ENCODE peak calls at places on chromosomes 6 and 20, in six cellular contexts. One of them, this sample, is unnamed.

GRCh38 chr6:167495506-167496391 is 170.9 kb downstream of the TTLL2 start:
- DNase-seq in neural crest cell: no peak
- DNase-seq in left lung: no peak
- DNase-seq in SK-N-SH: peak
- DNase-seq in adrenal gland: no peak
- DNase-seq in AG04450: no peak
- DNase-seq in this sample: no peak

GRCh38 chr20:45066372-45066771 is 34.6 kb downstream of the KCNS1 start:
- DNase-seq in neural crest cell: no peak
- DNase-seq in SK-N-SH: no peak
- DNase-seq in left lung: no peak
- DNase-seq in adrenal gland: no peak
- DNase-seq in AG04450: no peak
- DNase-seq in this sample: no peak

GRCh38 chr6:111843347-111844147 is 29.7 kb downstream of the FYN start:
- DNase-seq in left lung: no peak
- DNase-seq in AG04450: no peak
- DNase-seq in neural crest cell: no peak
- DNase-seq in SK-N-SH: no peak
- DNase-seq in adrenal gland: no peak
- DNase-seq in this sample: no peak

GRCh38 chr6:32444433-32444832 is 4.7 kb downstream of the HLA-DRA start:
- DNase-seq in AG04450: no peak
- DNase-seq in neural crest cell: no peak
- DNase-seq in SK-N-SH: no peak
- DNase-seq in left lung: no peak
- DNase-seq in adrenal gland: no peak
- DNase-seq in this sample: no peak

GRCh38 chr6:8075704-8076103 is 11.5 kb upstream of the BLOC1S5 start:
- DNase-seq in left lung: no peak
- DNase-seq in adrenal gland: no peak
- DNase-seq in SK-N-SH: no peak
- DNase-seq in AG04450: no peak
- DNase-seq in neural crest cell: no peak
- DNase-seq in this sample: no peak

GRCh38 chr6:156659317-156660198 is 117.6 kb upstream of the ARID1B start:
- DNase-seq in SK-N-SH: no peak
- DNase-seq in adrenal gland: no peak
- DNase-seq in neural crest cell: no peak
- DNase-seq in AG04450: no peak
- DNase-seq in left lung: no peak
- DNase-seq in this sample: no peak

GRCh38 chr20:32562495-32562911 is 22.6 kb downstream of the NOL4L start:
- DNase-seq in SK-N-SH: peak
- DNase-seq in AG04450: no peak
- DNase-seq in neural crest cell: no peak
- DNase-seq in left lung: peak
- DNase-seq in adrenal gland: peak
- DNase-seq in this sample: no peak

GRCh38 chr20:38083338-38084048 is 49.9 kb downstream of the RPRD1B start:
- DNase-seq in AG04450: no peak
- DNase-seq in SK-N-SH: no peak
- DNase-seq in neural crest cell: no peak
- DNase-seq in left lung: no peak
- DNase-seq in adrenal gland: no peak
- DNase-seq in this sample: no peak

GRCh38 chr6:147970970-147971369 is 371.7 kb upstream of the SASH1 start:
- DNase-seq in AG04450: no peak
- DNase-seq in SK-N-SH: no peak
- DNase-seq in adrenal gland: no peak
- DNase-seq in neural crest cell: no peak
- DNase-seq in left lung: no peak
- DNase-seq in this sample: no peak

GRCh38 chr20:16518068-16518783 is 55.0 kb downstream of the KIF16B start:
- DNase-seq in neural crest cell: peak
- DNase-seq in adrenal gland: peak
- DNase-seq in SK-N-SH: peak
- DNase-seq in AG04450: peak
- DNase-seq in left lung: no peak
- DNase-seq in this sample: peak

GRCh38 chr20:63215101-63216040 is 560 bp downstream of the YTHDF1 start:
- DNase-seq in left lung: peak
- DNase-seq in neural crest cell: peak
- DNase-seq in adrenal gland: no peak
- DNase-seq in AG04450: no peak
- DNase-seq in SK-N-SH: peak
- DNase-seq in this sample: peak

GRCh38 chr6:160042788-160043301 is 74.0 kb downstream of the IGF2R start:
- DNase-seq in SK-N-SH: no peak
- DNase-seq in adrenal gland: peak
- DNase-seq in left lung: no peak
- DNase-seq in AG04450: no peak
- DNase-seq in neural crest cell: no peak
- DNase-seq in this sample: no peak

GRCh38 chr6:121791396-121792315 is 356.2 kb downstream of the GJA1 start:
- DNase-seq in AG04450: no peak
- DNase-seq in adrenal gland: no peak
- DNase-seq in left lung: no peak
- DNase-seq in neural crest cell: no peak
- DNase-seq in SK-N-SH: no peak
- DNase-seq in this sample: no peak

GRCh38 chr20:47358672-47359532 is 2.4 kb upstream of the ZMYND8 start:
- DNase-seq in AG04450: no peak
- DNase-seq in neural crest cell: no peak
- DNase-seq in SK-N-SH: peak
- DNase-seq in adrenal gland: peak
- DNase-seq in left lung: peak
- DNase-seq in this sample: no peak

GRCh38 chr6:26555505-26556262 is 17.5 kb downstream of the HMGN4 start:
- DNase-seq in adrenal gland: no peak
- DNase-seq in neural crest cell: no peak
- DNase-seq in AG04450: no peak
- DNase-seq in left lung: no peak
- DNase-seq in SK-N-SH: no peak
- DNase-seq in this sample: no peak

GRCh38 chr20:20497242-20497985 is 129.5 kb downstream of the INSM1 start:
- DNase-seq in AG04450: no peak
- DNase-seq in left lung: no peak
- DNase-seq in adrenal gland: no peak
- DNase-seq in neural crest cell: no peak
- DNase-seq in SK-N-SH: no peak
- DNase-seq in this sample: no peak

GRCh38 chr6:126118058-126118759 is 131.9 kb downstream of the TRMT11 start:
- DNase-seq in SK-N-SH: no peak
- DNase-seq in left lung: no peak
- DNase-seq in AG04450: no peak
- DNase-seq in adrenal gland: no peak
- DNase-seq in neural crest cell: no peak
- DNase-seq in this sample: no peak

GRCh38 chr6:157548635-157549467 is 167.9 kb downstream of the ZDHHC14 start:
- DNase-seq in neural crest cell: no peak
- DNase-seq in left lung: no peak
- DNase-seq in adrenal gland: peak
- DNase-seq in AG04450: no peak
- DNase-seq in SK-N-SH: no peak
- DNase-seq in this sample: no peak

GRCh38 chr6:166567107-166567506 is 19.4 kb downstream of the RAMACL start:
- DNase-seq in left lung: no peak
- DNase-seq in AG04450: peak
- DNase-seq in neural crest cell: no peak
- DNase-seq in adrenal gland: no peak
- DNase-seq in SK-N-SH: no peak
- DNase-seq in this sample: no peak

GRCh38 chr6:39053016-39053595 is 4.5 kb downstream of the GLP1R start:
- DNase-seq in AG04450: no peak
- DNase-seq in adrenal gland: no peak
- DNase-seq in neural crest cell: no peak
- DNase-seq in SK-N-SH: no peak
- DNase-seq in left lung: no peak
- DNase-seq in this sample: no peak

GRCh38 chr6:150118642-150119041 is 24.2 kb upstream of the PPP1R14C start:
- DNase-seq in AG04450: no peak
- DNase-seq in SK-N-SH: no peak
- DNase-seq in left lung: no peak
- DNase-seq in adrenal gland: no peak
- DNase-seq in neural crest cell: no peak
- DNase-seq in this sample: no peak

GRCh38 chr6:3335169-3335568 is 76.4 kb downstream of the PSMG4 start:
- DNase-seq in AG04450: no peak
- DNase-seq in adrenal gland: no peak
- DNase-seq in neural crest cell: no peak
- DNase-seq in SK-N-SH: no peak
- DNase-seq in left lung: no peak
- DNase-seq in this sample: no peak

GRCh38 chr6:10521104-10521808 is at the start of gene GCNT2:
- DNase-seq in adrenal gland: no peak
- DNase-seq in left lung: no peak
- DNase-seq in SK-N-SH: no peak
- DNase-seq in AG04450: no peak
- DNase-seq in neural crest cell: no peak
- DNase-seq in this sample: no peak

GRCh38 chr20:18224968-18225568 is 63.3 kb upstream of the ZNF133 start:
- DNase-seq in AG04450: peak
- DNase-seq in adrenal gland: peak
- DNase-seq in SK-N-SH: peak
- DNase-seq in neural crest cell: peak
- DNase-seq in left lung: no peak
- DNase-seq in this sample: peak

GRCh38 chr6:138517635-138518034 is 18.3 kb upstream of the NHSL1 start:
- DNase-seq in adrenal gland: peak
- DNase-seq in neural crest cell: no peak
- DNase-seq in SK-N-SH: peak
- DNase-seq in left lung: no peak
- DNase-seq in AG04450: no peak
- DNase-seq in this sample: peak

GRCh38 chr20:8749986-8750385 is 318.9 kb upstream of the PLCB4 start:
- DNase-seq in adrenal gland: no peak
- DNase-seq in AG04450: no peak
- DNase-seq in neural crest cell: no peak
- DNase-seq in left lung: no peak
- DNase-seq in SK-N-SH: no peak
- DNase-seq in this sample: no peak

GRCh38 chr20:6492396-6493055 is 275.0 kb upstream of the BMP2 start:
- DNase-seq in adrenal gland: no peak
- DNase-seq in left lung: no peak
- DNase-seq in AG04450: no peak
- DNase-seq in neural crest cell: peak
- DNase-seq in SK-N-SH: no peak
- DNase-seq in this sample: no peak

GRCh38 chr6:15595461-15596173 is 67.2 kb downstream of the DTNBP1 start:
- DNase-seq in left lung: no peak
- DNase-seq in adrenal gland: no peak
- DNase-seq in neural crest cell: no peak
- DNase-seq in AG04450: no peak
- DNase-seq in SK-N-SH: no peak
- DNase-seq in this sample: no peak

GRCh38 chr20:50152394-50153152 is 950 bp downstream of the PEDS1 start:
- DNase-seq in adrenal gland: no peak
- DNase-seq in left lung: no peak
- DNase-seq in SK-N-SH: no peak
- DNase-seq in AG04450: no peak
- DNase-seq in neural crest cell: no peak
- DNase-seq in this sample: no peak
- TF ChIP-seq CTCF in adrenal gland: no peak
- TF ChIP-seq CTCF in left lung: no peak
- TF ChIP-seq CTCF in SK-N-SH: peak
- TF ChIP-seq CTCF in AG04450: no peak
- TF ChIP-seq CTCF in neural crest cell: no peak
- TF ChIP-seq CTCF in this sample: no peak

DNA sequence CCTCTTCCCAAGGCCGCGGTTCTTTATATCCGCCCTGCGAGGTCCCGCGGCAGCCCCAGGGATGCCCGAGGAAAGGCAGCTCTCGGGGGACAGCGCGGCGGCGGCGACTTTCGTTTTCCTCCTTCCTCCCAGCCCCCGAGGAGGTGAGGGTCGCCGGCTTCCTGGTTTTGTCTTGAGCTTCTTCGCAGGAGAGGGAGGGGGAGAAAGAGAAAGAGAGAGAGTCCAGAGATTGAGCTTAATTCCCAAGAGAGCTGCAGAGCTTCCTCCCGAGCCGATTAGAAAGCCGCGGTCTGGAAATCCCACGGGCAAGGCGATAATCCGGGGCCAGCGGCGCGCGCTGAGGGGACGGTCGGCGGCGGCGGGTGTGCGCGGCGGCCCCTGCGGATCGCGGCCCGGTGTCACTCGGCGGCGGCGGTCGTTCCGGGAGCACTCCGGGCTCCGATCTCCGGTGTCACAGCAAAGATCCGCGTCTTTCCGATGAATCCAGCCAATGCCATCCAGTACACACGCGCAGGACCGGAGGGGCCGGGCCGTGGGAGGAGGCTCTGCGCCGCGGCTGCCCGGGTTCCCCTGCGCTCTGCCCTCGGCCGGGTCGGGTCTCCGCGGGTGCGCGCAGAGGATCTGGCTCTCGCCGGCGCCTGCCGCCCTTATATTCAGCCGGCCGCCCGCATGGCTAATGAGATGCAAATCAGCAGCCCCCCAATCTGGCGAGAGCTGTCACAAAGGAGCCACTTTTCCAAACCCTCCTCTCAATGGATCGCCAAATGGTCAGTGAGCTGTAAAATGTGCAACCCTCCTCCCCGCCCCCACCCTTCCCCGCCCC is at the start of gene DLL1:
- DNase-seq in left lung: peak
- DNase-seq in neural crest cell: peak
- DNase-seq in AG04450: no peak
- DNase-seq in SK-N-SH: peak
- DNase-seq in adrenal gland: peak
- DNase-seq in this sample: peak
- TF ChIP-seq CTCF in left lung: no peak
- TF ChIP-seq CTCF in neural crest cell: no peak
- TF ChIP-seq CTCF in AG04450: no peak
- TF ChIP-seq CTCF in SK-N-SH: no peak
- TF ChIP-seq CTCF in adrenal gland: no peak
- TF ChIP-seq CTCF in this sample: no peak

DNA sequence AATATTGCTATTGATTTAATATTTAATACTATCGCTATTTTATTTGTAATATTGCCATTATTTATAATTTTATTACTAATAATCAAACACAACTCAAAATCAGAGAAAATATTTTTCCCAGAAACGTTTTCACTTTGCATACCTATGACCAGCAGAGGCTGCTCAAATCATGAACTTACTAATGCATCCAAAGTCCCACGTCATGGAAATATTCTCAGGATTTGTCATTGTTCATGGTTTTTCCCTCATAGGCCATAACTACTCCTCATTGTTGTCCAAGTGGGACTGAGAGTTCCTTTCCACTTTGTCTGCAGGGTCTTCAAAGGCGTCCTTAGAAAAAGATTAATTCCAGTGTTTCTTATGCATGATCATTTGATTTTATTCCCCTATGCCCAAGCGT is 344.8 kb downstream of the THBS2 start:
- DNase-seq in left lung: no peak
- DNase-seq in AG04450: peak
- DNase-seq in SK-N-SH: no peak
- DNase-seq in neural crest cell: no peak
- DNase-seq in adrenal gland: no peak
- DNase-seq in this sample: no peak
- TF ChIP-seq CTCF in left lung: no peak
- TF ChIP-seq CTCF in AG04450: peak
- TF ChIP-seq CTCF in SK-N-SH: peak
- TF ChIP-seq CTCF in neural crest cell: no peak
- TF ChIP-seq CTCF in adrenal gland: no peak
- TF ChIP-seq CTCF in this sample: no peak

GRCh38 chr20:57435498-57436222 is 44.5 kb downstream of the RBM38 start:
- DNase-seq in adrenal gland: peak
- DNase-seq in neural crest cell: no peak
- DNase-seq in left lung: peak
- DNase-seq in AG04450: no peak
- DNase-seq in SK-N-SH: no peak
- DNase-seq in this sample: no peak
- TF ChIP-seq CTCF in adrenal gland: no peak
- TF ChIP-seq CTCF in neural crest cell: no peak
- TF ChIP-seq CTCF in left lung: no peak
- TF ChIP-seq CTCF in AG04450: no peak
- TF ChIP-seq CTCF in SK-N-SH: no peak
- TF ChIP-seq CTCF in this sample: no peak